ENCODE peak calls at places on chromosomes 2 and 18, in five cellular contexts. T is HuH-7.5; R is stimulated activated CD4-positive, alpha-beta T cell treated with anti-CD3 and anti-CD28 coated beads, Interleukin-4, amount 100 ng/mL, for 4 hours; Y is T-helper 17 cell; B is activated effector memory CD4-positive, alpha-beta T cell treated with Interleukin-2 at 50 U/mL for 16 hours. U is an unnamed sample.

GRCh38 chr2:128577141-128577930 is 258.7 kb upstream of the HS6ST1 start:
- DNase-seq in Y (no peak), R (no peak), T (no peak), B (no peak), U (no peak)

GRCh38 chr2:101895819-101896322 is 95.9 kb upstream of the IL1R2 start:
- DNase-seq in Y (no peak), R (no peak), T (no peak), B (no peak), U (no peak)

GRCh38 chr18:30987479-30988241 is 54.9 kb downstream of the DSC3 start:
- DNase-seq in R (no peak), B (no peak), Y (no peak), T (no peak), U (no peak)

GRCh38 chr2:105544591-105545377 is 145.9 kb upstream of the FHL2 start:
- DNase-seq in R (no peak), T (no peak), B (no peak), Y (no peak), U (no peak)

GRCh38 chr2:240702640-240703011 is 11.0 kb downstream of the AQP12A start:
- DNase-seq in R (no peak), T (no peak), B (no peak), Y (no peak), U (no peak)

GRCh38 chr2:197740200-197740599 is 35.0 kb downstream of the MARS2 start:
- DNase-seq in B (no peak), T (no peak), R (no peak), Y (no peak), U (no peak)

GRCh38 chr2:19649785-19650380 is 251.9 kb downstream of the TTC32 start:
- DNase-seq in B (no peak), R (no peak), Y (no peak), T (no peak), U (no peak)

GRCh38 chr2:142756430-142756829 is 121.0 kb upstream of the KYNU start:
- DNase-seq in R (no peak), B (no peak), Y (no peak), T (no peak), U (no peak)

GRCh38 chr18:34028341-34028740 is 196.4 kb downstream of the NOL4 start:
- DNase-seq in T (no peak), R (no peak), Y (no peak), B (no peak), U (no peak)

GRCh38 chr2:192286093-192286701 is 91.5 kb upstream of the TMEFF2 start:
- DNase-seq in R (no peak), B (no peak), T (no peak), Y (no peak), U (no peak)

GRCh38 chr18:3218817-3219216 is 951 bp downstream of the MYOM1 start:
- DNase-seq in T (no peak), R (no peak), B (no peak), Y (no peak), U (no peak)

GRCh38 chr18:27579364-27579763 is 394.3 kb upstream of the CHST9 start:
- DNase-seq in T (no peak), B (no peak), R (no peak), Y (no peak), U (no peak)

GRCh38 chr2:218019411-218020060 is 16.7 kb upstream of the TNS1 start:
- DNase-seq in Y (no peak), B (no peak), R (no peak), T (no peak), U (no peak)

GRCh38 chr18:25710981-25711380 is 359.0 kb upstream of the ZNF521 start:
- DNase-seq in R (no peak), T (no peak), B (no peak), Y (no peak), U (no peak)

GRCh38 chr2:71849111-71849510 is 298.6 kb downstream of the CYP26B1 start:
- DNase-seq in B (no peak), T (no peak), Y (no peak), R (no peak), U (no peak)

GRCh38 chr2:42196403-42197267 is 27.5 kb downstream of the EML4 start:
- DNase-seq in R (peak; percentile 11), T (peak; percentile 10), B (no peak), Y (peak; percentile 18), U (no peak)

GRCh38 chr2:10327896-10328666 is 25.4 kb downstream of the HPCAL1 start:
- DNase-seq in T (no peak), Y (no peak), B (no peak), R (no peak), U (no peak)

GRCh38 chr18:644395-645004 is 13.0 kb upstream of the TYMS start:
- DNase-seq in B (no peak), Y (no peak), T (no peak), R (no peak), U (no peak)

GRCh38 chr2:6993230-6993640 is 76.0 kb downstream of the RNF144A start:
- DNase-seq in B (no peak), T (no peak), R (no peak), Y (no peak), U (no peak)

GRCh38 chr18:72056171-72056570 is 488.0 kb downstream of the CBLN2 start:
- DNase-seq in R (no peak), T (no peak), B (no peak), Y (no peak), U (no peak)

GRCh38 chr2:239322414-239323086 is 78.3 kb downstream of the HDAC4 start:
- DNase-seq in T (no peak), R (no peak), Y (no peak), B (peak; percentile 24), U (peak; percentile 33)

GRCh38 chr18:78017869-78018268 is 768.2 kb downstream of the GALR1 start:
- DNase-seq in R (no peak), B (no peak), Y (no peak), T (no peak), U (no peak)

GRCh38 chr2:159960413-159960812 is 102.0 kb downstream of the PLA2R1 start:
- DNase-seq in Y (no peak), R (no peak), T (no peak), B (no peak), U (no peak)

GRCh38 chr2:189142893-189143759 is 36.4 kb downstream of the COL5A2 start:
- DNase-seq in T (no peak), B (peak; percentile 2), Y (peak; percentile 26), R (peak; percentile 14), U (no peak)

GRCh38 chr2:239600194-239600593 is 199.4 kb upstream of the HDAC4 start:
- DNase-seq in B (no peak), R (no peak), T (no peak), Y (no peak), U (no peak)

GRCh38 chr2:238361877-238362276 is 41.6 kb downstream of the TRAF3IP1 start:
- DNase-seq in B (no peak), R (no peak), T (no peak), Y (no peak), U (no peak)

GRCh38 chr2:169073211-169073971 is 4.0 kb downstream of the DHRS9 start:
- DNase-seq in B (no peak), R (no peak), T (no peak), Y (no peak), U (no peak)

GRCh38 chr2:128379021-128380005 is 60.6 kb upstream of the HS6ST1 start:
- DNase-seq in R (no peak), B (no peak), T (no peak), Y (no peak), U (no peak)

GRCh38 chr2:132621131-132621875 is 48.7 kb downstream of the LYPD1 start:
- DNase-seq in R (no peak), Y (no peak), B (no peak), T (no peak), U (no peak)

GRCh38 chr18:75065251-75066000 is 143.5 kb downstream of the PTGR3 start:
- DNase-seq in B (no peak), Y (no peak), R (no peak), T (no peak), U (no peak)

GRCh38 chr2:219171231-219171651 is 1.4 kb upstream of the SLC23A3 start:
- DNase-seq in B (peak; percentile 8), R (no peak), T (peak; percentile 70), Y (peak; percentile 15), U (no peak)

GRCh38 chr2:96954490-96954846 is 31.9 kb downstream of the FAM178B start:
- DNase-seq in B (no peak), R (no peak), T (no peak), Y (no peak), U (no peak)

GRCh38 chr18:40524881-40525280 is 1430.2 kb upstream of the PIK3C3 start:
- DNase-seq in R (no peak), Y (no peak), B (no peak), T (no peak), U (no peak)

GRCh38 chr2:236359426-236359825 is 95.2 kb upstream of the ASB18 start:
- DNase-seq in B (no peak), Y (no peak), R (no peak), T (no peak), U (no peak)

GRCh38 chr2:37189452-37190153 is 1.1 kb upstream of the SULT6B1 start:
- DNase-seq in Y (no peak), T (no peak), R (no peak), B (no peak), U (no peak)

U was measured in natural killer cell.